ENCODE peak calls at places on chromosomes 3 and 15, in eight cellular contexts. H, A, M, F, W, N, Y and Z are unnamed samples. For H3K9me3, the result is how much of the 10 kb centered on the place peaks cover.

GRCh38 chr3:140834266-140835037 is 107.2 kb upstream of the SLC25A36 start:
- DNase-seq in H (no peak), A (no peak), M (peak), F (peak), W (no peak), N (no peak), Y (no peak), Z (no peak)

GRCh38 chr3:40864146-40864782 is 335.0 kb upstream of the CTNNB1 start:
- DNase-seq in H (no peak), A (no peak), M (no peak), F (no peak), W (no peak), N (no peak), Y (no peak), Z (no peak)

GRCh38 chr15:80093854-80094418 is 34.5 kb downstream of the ZFAND6 start:
- DNase-seq in H (no peak), A (peak), M (peak), F (peak), W (peak), N (peak), Y (peak), Z (no peak)

GRCh38 chr3:187291512-187292132 is at the start of gene MASP1:
- DNase-seq in H (no peak), A (peak), M (peak), F (no peak), W (peak), N (no peak), Y (peak), Z (no peak)

GRCh38 chr3:194618858-194619608 is 14.2 kb downstream of the TMEM44 start:
- DNase-seq in H (no peak), A (no peak), M (peak), F (no peak), W (no peak), N (no peak), Y (peak), Z (no peak)

GRCh38 chr3:188296761-188297689 is 143.1 kb downstream of the LPP start:
- DNase-seq in H (peak), A (no peak), M (no peak), F (peak), W (peak), N (no peak), Y (no peak), Z (no peak)

GRCh38 chr15:45821390-45821789 is 186.6 kb downstream of the SQOR start:
- DNase-seq in H (no peak), A (no peak), M (no peak), F (no peak), W (no peak), N (no peak), Y (no peak), Z (no peak)

GRCh38 chr3:46612324-46612723 is at the start of gene FAM240A:
- DNase-seq in H (no peak), A (no peak), M (peak), F (no peak), W (no peak), N (no peak), Y (peak), Z (no peak)

GRCh38 chr3:56086355-56086754 is 381.9 kb downstream of the ERC2 start:
- DNase-seq in H (no peak), A (no peak), M (no peak), F (no peak), W (no peak), N (no peak), Y (no peak), Z (no peak)

GRCh38 chr3:68123231-68123630 is 468.8 kb upstream of the SUCLG2 start:
- DNase-seq in H (no peak), A (no peak), M (no peak), F (no peak), W (no peak), N (no peak), Y (no peak), Z (no peak)

GRCh38 chr3:149475451-149476060 is 1.1 kb downstream of the TM4SF4 start:
- DNase-seq in H (no peak), A (no peak), M (no peak), F (no peak), W (no peak), N (no peak), Y (no peak), Z (no peak)

GRCh38 chr3:158430968-158431367 is 140.0 kb upstream of the MLF1 start:
- DNase-seq in H (no peak), A (no peak), M (no peak), F (no peak), W (no peak), N (no peak), Y (no peak), Z (no peak)

GRCh38 chr3:137970914-137971831 is 38.8 kb upstream of the CLDN18 start:
- DNase-seq in H (peak), A (peak), M (peak), F (peak), W (peak), N (peak), Y (peak), Z (peak)

GRCh38 chr3:127421943-127422662 is 134.3 kb upstream of the PRR20G start:
- DNase-seq in H (no peak), A (no peak), M (peak), F (no peak), W (no peak), N (no peak), Y (no peak), Z (no peak)

GRCh38 chr15:88658972-88659931 is 20.4 kb downstream of the ISG20 start:
- DNase-seq in H (no peak), A (peak), M (no peak), F (no peak), W (no peak), N (no peak), Y (no peak), Z (no peak)

DNA sequence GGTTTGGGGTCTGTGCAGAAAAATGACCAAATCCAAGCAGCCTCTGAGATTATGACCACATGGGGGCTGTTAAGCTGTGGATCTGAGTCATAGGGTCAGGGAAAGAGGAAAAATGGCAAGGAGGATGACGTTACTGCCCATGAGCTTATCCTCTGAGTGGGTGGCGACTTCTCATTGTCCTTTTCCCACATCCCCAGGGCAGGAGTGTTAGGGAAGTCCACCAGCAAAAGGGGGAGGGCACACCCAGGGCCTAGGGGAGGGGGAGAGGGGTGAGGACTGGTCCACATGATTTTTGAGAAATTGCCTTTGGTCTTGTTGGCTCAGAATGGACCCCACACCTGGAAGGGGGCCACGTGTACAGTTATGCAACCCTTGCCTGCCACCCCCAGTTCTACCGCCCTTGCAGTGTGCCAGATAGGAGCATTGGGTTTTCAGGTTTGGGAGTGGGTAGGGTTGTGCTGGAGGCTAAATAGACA is 2.6 kb downstream of the CD276 start:
- DNase-seq in H (no peak), A (no peak), M (peak), F (peak), W (peak), N (no peak), Y (no peak), Z (peak)
- TF ChIP-seq CTCF in H (no peak), A (no peak), M (no peak), F (no peak), W (no peak), N (no peak), Y (no peak), Z (peak)

GRCh38 chr3:117629505-117629904 is 919.9 kb downstream of the TUSC7 start:
- DNase-seq in H (no peak), A (no peak), M (no peak), F (no peak), W (no peak), N (no peak), Y (no peak), Z (no peak)
- H3K4me3 ChIP-seq in H (no peak), A (no peak), M (no peak), F (no peak), W (no peak), N (no peak), Y (no peak), Z (no peak)

GRCh38 chr3:44596631-44597030 is 11.9 kb downstream of the ZNF660 start:
- DNase-seq in H (no peak), A (no peak), M (no peak), F (no peak), W (no peak), N (no peak), Y (no peak), Z (no peak)
- H3K9me3 ChIP-seq in H (under half), A (under half), M (half or more), F (under half), W (under half), N (under half), Y (under half), Z (under half)

GRCh38 chr3:70543493-70543892 is 231.1 kb upstream of the MDFIC2 start:
- DNase-seq in H (no peak), A (no peak), M (no peak), F (no peak), W (no peak), N (no peak), Y (peak), Z (no peak)

DNA sequence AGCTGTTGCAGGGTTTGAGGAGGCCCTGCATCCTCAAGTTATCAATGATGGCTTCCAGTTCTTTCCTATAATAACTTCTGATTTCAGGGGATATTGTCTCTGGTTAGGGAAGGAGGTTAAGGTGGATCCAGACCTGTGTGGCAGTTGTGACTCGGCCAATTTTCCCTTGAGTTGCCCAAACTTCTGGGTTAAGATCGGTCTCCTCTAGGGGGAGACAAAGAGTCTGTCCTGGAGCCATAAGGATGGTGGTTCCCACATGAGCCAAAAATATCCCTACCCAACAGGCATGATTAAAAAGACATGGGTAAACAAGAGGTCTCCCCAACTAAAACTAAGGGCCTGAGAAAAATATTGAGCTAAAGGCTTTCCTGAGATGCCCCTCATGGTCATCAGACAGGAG is 227.5 kb upstream of the MDFIC2 start:
- DNase-seq in H (peak), A (no peak), M (no peak), F (peak), W (no peak), N (no peak), Y (no peak), Z (no peak)
- TF ChIP-seq CTCF in H (peak), A (no peak), M (peak), F (no peak), W (no peak), N (no peak), Y (no peak), Z (no peak)

GRCh38 chr3:79019924-79020173 is 747.9 kb downstream of the ROBO1 start:
- DNase-seq in H (no peak), A (no peak), M (no peak), F (no peak), W (no peak), N (no peak), Y (no peak), Z (no peak)
- H3K4me3 ChIP-seq in H (no peak), A (peak), M (peak), F (peak), W (no peak), N (no peak), Y (peak), Z (no peak)

GRCh38 chr15:20356444-20357138 is 185.0 kb downstream of the GOLGA6L6 start:
- DNase-seq in H (peak), A (peak), M (peak), F (peak), W (peak), N (peak), Y (peak), Z (no peak)
- H3K9me3 ChIP-seq in H (under half), A (under half), M (half or more), F (under half), W (under half), N (under half), Y (under half), Z (half or more)